ENCODE peak calls at places on chromosome 2, in ten cellular contexts. O is uterus, L is hepatocyte, D is body of pancreas, I is endothelial cell of umbilical vein, A is fibroblast of lung, H is heart left ventricle, V is kidney, Q is lower lobe of right lung, X is right lobe of liver. T is an unnamed sample.

GRCh38 chr2:138244400-138245001 is 257.1 kb upstream of the SPOPL start:
- DNase-seq in H (no peak), I (no peak), Q (no peak), X (no peak), D (no peak), A (no peak), O (no peak), L (no peak), V (no peak), T (no peak)

GRCh38 chr2:180519276-180519675 is 461.1 kb upstream of the UBE2E3 start:
- DNase-seq in V (no peak), I (peak), H (no peak), X (no peak), D (no peak), A (peak), L (no peak), O (no peak), Q (no peak), T (no peak)

GRCh38 chr2:75709297-75709696 is 1.4 kb downstream of the GCFC2 start:
- DNase-seq in V (no peak), X (no peak), A (peak), Q (no peak), D (no peak), L (no peak), H (no peak), I (peak), O (no peak), T (no peak)

GRCh38 chr2:95282458-95282857 is 8.2 kb downstream of the PROM2 start:
- DNase-seq in V (peak), A (no peak), O (no peak), Q (no peak), L (no peak), X (no peak), I (no peak), D (no peak), H (no peak), T (no peak)

GRCh38 chr2:153386481-153386891 is 92.1 kb downstream of the RPRM start:
- DNase-seq in O (no peak), I (no peak), Q (no peak), L (no peak), X (no peak), V (no peak), D (no peak), A (no peak), H (no peak), T (no peak)

GRCh38 chr2:162840598-162841246 is 2.2 kb upstream of the KCNH7 start:
- DNase-seq in X (peak), Q (no peak), V (peak), H (peak), A (peak), D (peak), L (peak), O (no peak), I (peak), T (no peak)

GRCh38 chr2:5164806-5165525 is 527.2 kb upstream of the SOX11 start:
- DNase-seq in H (no peak), X (no peak), I (peak), A (peak), D (no peak), L (no peak), V (no peak), Q (no peak), O (no peak), T (no peak)

GRCh38 chr2:10469301-10469700 is 21.2 kb upstream of the ODC1 start:
- DNase-seq in V (no peak), X (peak), D (no peak), H (no peak), Q (no peak), A (no peak), O (no peak), L (no peak), I (no peak), T (no peak)

GRCh38 chr2:173239644-173240043 is 115.0 kb upstream of the CDCA7 start:
- DNase-seq in Q (no peak), L (no peak), H (no peak), A (no peak), I (no peak), V (no peak), X (no peak), O (no peak), D (no peak), T (no peak)

GRCh38 chr2:165563468-165564225 is 94.1 kb downstream of the CSRNP3 start:
- DNase-seq in D (no peak), L (no peak), O (no peak), A (no peak), I (no peak), X (no peak), V (no peak), Q (no peak), H (no peak), T (no peak)

GRCh38 chr2:168348076-168348475 is 100.7 kb upstream of the STK39 start:
- DNase-seq in L (peak), A (peak), X (no peak), D (no peak), H (peak), Q (no peak), I (peak), V (no peak), O (no peak), T (no peak)

GRCh38 chr2:204024503-204024902 is 87.9 kb downstream of the ICOS start:
- DNase-seq in H (no peak), I (peak), L (peak), A (peak), Q (no peak), X (no peak), V (no peak), O (peak), D (no peak), T (no peak)

GRCh38 chr2:63589148-63589972 is 597 bp downstream of the MDH1 start:
- DNase-seq in V (no peak), A (no peak), L (peak), O (no peak), H (no peak), Q (no peak), D (no peak), I (no peak), X (no peak), T (no peak)

GRCh38 chr2:28869494-28870145 is 489 bp downstream of the TRMT61B start:
- DNase-seq in I (no peak), X (peak), L (peak), Q (peak), O (no peak), A (no peak), V (peak), D (no peak), H (no peak), T (no peak)

GRCh38 chr2:108215794-108216211 is 24.0 kb upstream of the SULT1C3 start:
- DNase-seq in I (no peak), H (no peak), Q (no peak), A (peak), V (no peak), L (peak), X (peak), D (peak), O (no peak), T (no peak)

GRCh38 chr2:64541547-64541946 is 17.4 kb downstream of the AFTPH start:
- DNase-seq in D (no peak), H (no peak), Q (no peak), A (no peak), I (no peak), O (no peak), X (no peak), V (no peak), L (no peak), T (no peak)

GRCh38 chr2:240165638-240166037 is 25.2 kb upstream of the OTOS start:
- DNase-seq in O (no peak), A (no peak), H (no peak), Q (peak), I (no peak), V (peak), D (no peak), X (peak), L (no peak), T (no peak)

GRCh38 chr2:215784371-215784783 is 229.0 kb downstream of the MREG start:
- DNase-seq in I (no peak), Q (no peak), L (peak), O (no peak), D (no peak), X (no peak), H (no peak), V (no peak), A (peak), T (no peak)

GRCh38 chr2:229835601-229836283 is 86.1 kb downstream of the TRIP12 start:
- DNase-seq in H (no peak), X (no peak), V (no peak), Q (no peak), I (no peak), O (no peak), L (no peak), A (peak), D (no peak), T (no peak)

GRCh38 chr2:223513771-223514455 is 88.2 kb downstream of the SCG2 start:
- DNase-seq in I (no peak), L (no peak), Q (no peak), V (no peak), O (no peak), A (peak), D (no peak), H (no peak), X (no peak), T (no peak)

GRCh38 chr2:96251721-96252292 is 14.0 kb downstream of the TMEM127 start:
- DNase-seq in I (peak), V (peak), Q (no peak), H (peak), A (peak), X (no peak), D (peak), O (peak), L (peak), T (peak)

GRCh38 chr2:118325556-118325955 is 237.3 kb downstream of the INSIG2 start:
- DNase-seq in A (no peak), D (no peak), X (no peak), O (no peak), V (no peak), L (no peak), Q (no peak), I (no peak), H (no peak), T (no peak)

GRCh38 chr2:70367722-70368323 is 66.0 kb upstream of the FAM136A start:
- DNase-seq in D (peak), Q (no peak), V (no peak), O (no peak), H (no peak), A (peak), L (no peak), I (no peak), X (no peak), T (no peak)

GRCh38 chr2:233867993-233868532 is at the start of gene MSL3B:
- DNase-seq in D (peak), I (peak), A (peak), V (peak), L (peak), Q (peak), X (no peak), O (peak), H (peak), T (no peak)

GRCh38 chr2:51420521-51420920 is 388.6 kb upstream of the NRXN1 start:
- DNase-seq in O (no peak), V (no peak), A (no peak), L (no peak), Q (no peak), X (no peak), I (no peak), D (no peak), H (no peak), T (no peak)

GRCh38 chr2:154189963-154190362 is 318.2 kb downstream of the GALNT13 start:
- DNase-seq in Q (no peak), X (no peak), V (no peak), A (no peak), H (no peak), D (no peak), I (no peak), O (no peak), L (no peak), T (no peak)

GRCh38 chr2:123695449-123695848 is 329.6 kb upstream of the CNTNAP5 start:
- DNase-seq in V (no peak), X (no peak), I (no peak), Q (no peak), L (peak), H (no peak), O (no peak), D (no peak), A (no peak), T (no peak)

GRCh38 chr2:42850016-42850805 is 57.8 kb upstream of the HAAO start:
- DNase-seq in L (no peak), I (no peak), A (no peak), V (no peak), X (no peak), O (peak), Q (no peak), H (no peak), D (no peak), T (peak)

GRCh38 chr2:637804-638203 is 39.4 kb downstream of the TMEM18 start:
- DNase-seq in O (no peak), V (no peak), H (no peak), A (no peak), L (no peak), X (no peak), Q (no peak), I (no peak), D (no peak), T (no peak)

GRCh38 chr2:637406-637776 is 39.8 kb downstream of the TMEM18 start:
- DNase-seq in H (no peak), I (no peak), X (no peak), A (no peak), V (no peak), D (no peak), Q (no peak), L (no peak), O (no peak), T (peak)

GRCh38 chr2:634670-635395 is 42.4 kb downstream of the TMEM18 start:
- DNase-seq in X (no peak), I (no peak), V (no peak), D (no peak), H (no peak), Q (no peak), A (no peak), L (peak), O (no peak), T (peak)

GRCh38 chr2:636649-637405 is 40.4 kb downstream of the TMEM18 start:
- DNase-seq in A (peak), H (peak), Q (peak), L (peak), D (peak), V (peak), O (peak), I (peak), X (peak), T (no peak)

GRCh38 chr2:636151-636621 is 41.0 kb downstream of the TMEM18 start:
- DNase-seq in D (no peak), A (no peak), Q (no peak), L (no peak), I (no peak), V (no peak), X (no peak), O (no peak), H (no peak), T (no peak)
- H3K4me3 ChIP-seq in D (no peak), A (no peak), Q (peak), L (no peak), I (no peak), V (peak), X (no peak), O (no peak), H (peak), T (peak)

GRCh38 chr2:38274286-38275276 is 102.5 kb downstream of the ATL2 start:
- DNase-seq in X (no peak), L (peak), I (peak), D (no peak), O (no peak), A (peak), V (no peak), H (no peak), Q (no peak), T (no peak)
- TF ChIP-seq CTCF in X (peak), L (peak), I (peak), D (peak), O (peak), A (peak), V (peak), H (peak), Q (peak), T (no peak)

DNA sequence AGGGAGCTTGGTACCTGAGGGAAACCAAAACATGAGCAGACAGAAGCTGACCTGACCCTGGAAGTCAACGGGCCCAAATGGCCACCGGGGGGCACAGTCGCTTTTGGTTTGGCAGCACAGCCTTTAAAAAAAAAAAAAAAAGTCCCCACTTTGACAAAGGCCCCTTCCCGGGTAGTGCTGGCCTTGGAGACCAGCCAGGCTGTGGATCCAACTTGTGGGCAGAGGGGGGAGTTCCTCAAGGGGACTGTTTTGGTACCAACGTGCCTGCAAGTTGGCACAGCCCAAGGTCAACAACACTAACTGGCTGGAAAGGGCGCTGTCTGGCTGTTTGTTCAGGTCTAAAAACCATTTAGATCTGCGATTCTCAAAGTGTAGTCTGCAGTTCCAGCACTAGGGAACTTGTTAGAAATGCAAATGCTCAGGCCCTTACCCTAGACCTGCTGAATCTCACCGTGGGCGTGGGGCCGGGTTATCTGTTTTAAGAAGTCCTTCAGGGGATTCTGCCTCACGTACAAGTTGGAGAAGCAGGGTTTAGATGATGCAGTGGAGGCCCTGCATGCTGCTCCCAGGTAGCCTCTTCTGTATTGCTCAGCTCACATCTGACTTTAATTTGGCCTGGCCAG is 83.0 kb downstream of the LPIN1 start:
- DNase-seq in I (peak), L (peak), Q (peak), V (peak), X (peak), A (peak), D (peak), H (peak), O (peak), T (no peak)
- H3K4me3 ChIP-seq in I (no peak), L (no peak), Q (peak), V (peak), X (no peak), A (no peak), D (no peak), H (peak), O (no peak), T (peak)

DNA sequence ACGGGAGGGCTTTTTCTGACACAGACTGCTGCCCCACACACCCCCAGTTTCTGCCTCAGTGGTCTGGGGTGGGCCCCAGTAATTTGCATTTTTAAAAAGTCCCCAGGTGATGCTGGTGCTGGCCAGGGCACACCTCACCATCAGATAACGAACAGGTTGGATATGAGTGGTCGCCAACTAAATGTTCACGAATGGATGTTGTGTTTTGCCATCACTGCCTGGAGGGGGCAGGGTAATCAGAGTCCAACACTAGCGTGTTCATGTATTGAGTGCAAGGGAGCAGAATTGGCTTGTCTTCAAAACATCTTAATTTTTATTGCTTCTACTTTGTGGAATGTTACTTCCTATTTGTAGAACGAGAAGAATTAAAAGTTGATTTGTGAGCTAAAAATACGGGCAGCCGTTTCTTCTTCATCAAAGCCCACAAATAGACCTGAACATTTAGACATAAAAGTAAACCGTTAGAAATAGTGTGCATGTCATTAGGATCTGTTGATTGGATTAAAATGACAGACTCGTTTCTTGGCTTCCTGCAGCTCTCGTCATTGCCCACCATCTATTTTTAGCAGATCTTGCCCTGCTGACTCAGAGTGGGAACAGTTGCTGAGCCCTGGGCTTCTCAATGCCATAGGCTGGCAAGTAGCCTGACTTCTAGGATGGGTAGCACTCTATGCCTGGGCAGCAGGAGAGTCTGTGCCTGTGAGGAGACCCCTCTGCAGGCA is 45.2 kb downstream of the NCK2 start:
- DNase-seq in I (peak), V (no peak), H (peak), Q (no peak), X (no peak), L (no peak), O (peak), A (peak), D (no peak), T (no peak)
- TF ChIP-seq CTCF in I (no peak), V (peak), H (peak), Q (no peak), X (peak), L (no peak), O (peak), A (no peak), D (no peak), T (no peak)

GRCh38 chr2:48529676-48530032 is 300 bp upstream of the STON1 start:
- DNase-seq in L (no peak), D (no peak), I (no peak), V (no peak), O (no peak), Q (no peak), H (no peak), A (no peak), X (no peak), T (no peak)

GRCh38 chr2:48532824-48533223 is 2.9 kb downstream of the STON1 start:
- DNase-seq in H (no peak), V (no peak), Q (no peak), A (no peak), L (no peak), X (no peak), D (no peak), I (no peak), O (no peak), T (no peak)

GRCh38 chr2:48530033-48530804 is at the start of gene STON1:
- DNase-seq in I (peak), L (peak), V (peak), H (peak), O (peak), A (peak), D (peak), X (peak), Q (peak), T (no peak)

GRCh38 chr2:48532174-48532573 is 2.2 kb downstream of the STON1 start:
- DNase-seq in X (no peak), V (no peak), H (no peak), I (peak), O (no peak), D (no peak), Q (no peak), L (no peak), A (no peak), T (no peak)

DNA sequence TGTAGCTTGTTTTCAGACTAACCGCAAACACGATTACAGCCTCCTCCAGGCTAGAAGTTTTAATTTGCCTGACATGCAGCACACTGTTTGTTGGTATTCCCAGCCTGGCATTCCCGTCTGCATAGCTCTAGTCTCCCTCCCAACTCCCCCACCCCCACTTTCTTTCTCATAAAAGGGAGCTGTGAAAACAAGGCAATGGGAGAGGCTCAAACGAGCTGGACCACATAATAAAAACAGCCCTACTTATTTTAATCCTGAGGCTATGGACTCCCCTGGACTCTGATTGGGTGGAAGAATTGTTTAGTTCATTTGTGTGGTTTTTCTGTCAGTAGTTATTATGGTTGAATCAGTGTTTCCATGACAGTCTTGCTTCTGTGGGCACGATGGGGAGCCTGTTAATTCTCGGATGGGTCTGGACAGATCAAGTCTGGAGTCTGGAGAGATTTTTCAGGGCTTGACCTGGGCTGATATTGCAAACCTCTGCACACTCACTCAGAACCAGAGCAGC is 1.2 kb downstream of the STON1 start:
- DNase-seq in Q (no peak), X (no peak), H (no peak), A (peak), V (no peak), O (no peak), L (peak), I (peak), D (no peak), T (no peak)
- H3K4me3 ChIP-seq in Q (peak), X (peak), H (peak), A (peak), V (peak), O (peak), L (peak), I (peak), D (no peak), T (peak)